ENCODE peak calls at places on chromosomes 2 and 18, in eight cellular contexts. S is NCI-H1436; X is prostate gland; G is stimulated activated CD4-positive, alpha-beta T cell treated with anti-CD3 and anti-CD28 coated beads, Interleukin-15, amount 100 ng/mL, for 48 hours; H is coronary artery; Y is GM23338; R is EL; J is astrocyte of the hippocampus. P is an unnamed sample.

GRCh38 chr2:14633451-14634211 is 1.1 kb downstream of the LRATD1 start:
- DNase-seq in R (no peak), G (no peak), H (peak), J (peak), S (no peak), Y (peak), X (peak), P (no peak)

GRCh38 chr2:26246818-26247217 is 2.1 kb downstream of the HADHB start:
- DNase-seq in X (no peak), J (peak), Y (no peak), H (no peak), S (no peak), R (no peak), G (peak), P (peak)

GRCh38 chr2:16302431-16302830 is 362.1 kb downstream of the MYCN start:
- DNase-seq in S (no peak), J (no peak), X (no peak), R (no peak), H (no peak), G (no peak), Y (no peak), P (no peak)

GRCh38 chr2:205902041-205902898 is 183.7 kb downstream of the INO80D start:
- DNase-seq in J (no peak), X (peak), Y (no peak), S (peak), H (no peak), R (peak), G (no peak), P (no peak)

GRCh38 chr2:176002684-176003225 is 688 bp upstream of the LNPK start:
- DNase-seq in G (no peak), H (no peak), J (peak), S (peak), Y (peak), X (peak), R (peak), P (no peak)

GRCh38 chr2:24971300-24971549 is 530 bp downstream of the DNAJC27 start:
- DNase-seq in X (peak), H (no peak), J (no peak), S (no peak), Y (no peak), G (peak), R (no peak), P (no peak)

GRCh38 chr2:99651930-99652670 is 162.3 kb upstream of the REV1 start:
- DNase-seq in J (peak), H (no peak), X (no peak), G (no peak), Y (peak), S (no peak), R (peak), P (peak)

GRCh38 chr18:47587587-47587986 is 336.1 kb upstream of the SKOR2 start:
- DNase-seq in Y (no peak), X (peak), G (no peak), J (no peak), S (no peak), R (no peak), H (no peak), P (no peak)

GRCh38 chr2:39033980-39034379 is 86.9 kb downstream of the SOS1 start:
- DNase-seq in H (no peak), J (no peak), Y (no peak), G (no peak), R (peak), S (no peak), X (no peak), P (peak)

GRCh38 chr2:121626777-121627524 is 22.3 kb downstream of the CLASP1 start:
- DNase-seq in X (peak), Y (no peak), J (peak), G (no peak), S (no peak), R (no peak), H (no peak), P (no peak)

GRCh38 chr18:54004828-54005227 is 219.6 kb downstream of the MBD2 start:
- DNase-seq in R (peak), H (no peak), G (no peak), Y (peak), X (no peak), J (peak), S (no peak), P (no peak)

GRCh38 chr18:23890589-23890988 is 124.0 kb upstream of the TTC39C start:
- DNase-seq in J (peak), Y (no peak), R (peak), S (no peak), H (no peak), G (no peak), X (no peak), P (no peak)

GRCh38 chr2:111044066-111044465 is 76.6 kb upstream of the BCL2L11 start:
- DNase-seq in Y (no peak), S (no peak), J (no peak), H (no peak), X (no peak), G (no peak), R (no peak), P (no peak)

GRCh38 chr2:195390686-195391085 is 266.3 kb upstream of the SLC39A10 start:
- DNase-seq in Y (no peak), S (no peak), J (no peak), H (no peak), G (no peak), R (no peak), X (no peak), P (no peak)

GRCh38 chr2:67825476-67825875 is 237.3 kb downstream of the C1D start:
- DNase-seq in Y (no peak), X (no peak), R (peak), J (peak), G (no peak), S (no peak), H (no peak), P (no peak)

GRCh38 chr2:147806846-147807245 is 38.0 kb upstream of the ACVR2A start:
- DNase-seq in H (no peak), G (no peak), X (peak), J (peak), Y (peak), S (no peak), R (peak), P (no peak)

GRCh38 chr2:14903709-14904374 is 271.3 kb downstream of the LRATD1 start:
- DNase-seq in Y (peak), X (no peak), R (peak), S (no peak), H (no peak), J (no peak), G (peak), P (no peak)

GRCh38 chr18:48538531-48539405 is at the start of gene CTIF:
- DNase-seq in X (peak), G (peak), R (peak), J (peak), H (peak), Y (peak), S (peak), P (peak)

GRCh38 chr2:163675389-163675788 is 60.4 kb downstream of the FIGN start:
- DNase-seq in S (no peak), R (no peak), H (no peak), Y (no peak), J (peak), X (no peak), G (no peak), P (no peak)

GRCh38 chr2:64629875-64630274 is 23.8 kb downstream of the SERTAD2 start:
- DNase-seq in X (no peak), Y (no peak), G (no peak), J (no peak), R (no peak), S (no peak), H (peak), P (no peak)

GRCh38 chr2:79903601-79904000 is 390.8 kb downstream of the CTNNA2 start:
- DNase-seq in Y (no peak), X (no peak), H (no peak), R (no peak), S (no peak), G (no peak), J (no peak), P (no peak)

GRCh38 chr18:48796491-48797205 is 154.1 kb downstream of the SMAD7 start:
- DNase-seq in G (no peak), S (no peak), R (no peak), Y (no peak), X (no peak), H (peak), J (no peak), P (no peak)

GRCh38 chr2:231124833-231125232 is at the start of gene HTR2B:
- DNase-seq in G (no peak), Y (peak), H (no peak), X (no peak), S (no peak), J (no peak), R (no peak), P (no peak)

GRCh38 chr2:66700181-66700686 is 265.3 kb downstream of the MEIS1 start:
- DNase-seq in H (no peak), S (no peak), X (no peak), R (no peak), J (no peak), Y (peak), G (no peak), P (no peak)

GRCh38 chr2:105809723-105810122 is 65.0 kb downstream of the NCK2 start:
- DNase-seq in G (no peak), H (no peak), Y (no peak), S (no peak), X (no peak), R (no peak), J (no peak), P (no peak)

GRCh38 chr2:207828361-207829057 is 58.8 kb upstream of the FZD5 start:
- DNase-seq in R (peak), X (no peak), S (no peak), Y (no peak), J (peak), H (no peak), G (no peak), P (no peak)

GRCh38 chr18:3857544-3857943 is 407.6 kb downstream of the TGIF1 start:
- DNase-seq in S (no peak), R (peak), J (no peak), H (no peak), Y (no peak), X (no peak), G (no peak), P (no peak)

GRCh38 chr2:88810017-88810416 is 118.5 kb downstream of the RPIA start:
- DNase-seq in X (no peak), R (no peak), H (no peak), G (no peak), S (no peak), Y (no peak), J (no peak), P (no peak)

GRCh38 chr2:145994910-145995309 is 1475.0 kb upstream of the ZEB2 start:
- DNase-seq in H (no peak), G (no peak), J (no peak), Y (no peak), R (no peak), X (no peak), S (no peak), P (no peak)